ENCODE peak calls at places on chromosomes 3 and 15, in nine cellular contexts. R is colonic mucosa, G is dorsolateral prefrontal cortex, A is PC-9, Z is mammary epithelial cell, W is glutamatergic neuron, T is RWPE1, C is Peyer's patch, I is MM.1S. V is an unnamed sample.

GRCh38 chr3:159825216-159825854 is 163.3 kb upstream of the IL12A start:
- DNase-seq in R (no peak), G (no peak), A (no peak), Z (peak; percentile 37), W (no peak), T (no peak), C (no peak), I (no peak), V (no peak)

GRCh38 chr3:127604546-127605165 is 6.4 kb downstream of the MCM2 start:
- DNase-seq in R (no peak), G (no peak), A (no peak), Z (no peak), W (no peak), T (no peak), C (no peak), I (no peak), V (no peak)

GRCh38 chr15:64229129-64229724 is 66.4 kb upstream of the PPIB start:
- DNase-seq in R (no peak), G (no peak), A (no peak), Z (no peak), W (no peak), T (no peak), C (no peak), I (no peak), V (no peak)

GRCh38 chr3:182726258-182727142 is 66.8 kb upstream of the ATP11B start:
- DNase-seq in R (peak; percentile 57), G (no peak), A (no peak), Z (no peak), W (no peak), T (no peak), C (no peak), I (no peak), V (no peak)

GRCh38 chr3:179482857-179483256 is 31.6 kb upstream of the GNB4 start:
- DNase-seq in R (no peak), G (no peak), A (no peak), Z (no peak), W (no peak), T (no peak), C (no peak), I (no peak), V (no peak)

GRCh38 chr15:60338810-60339209 is 59.0 kb downstream of the ANXA2 start:
- DNase-seq in R (no peak), G (no peak), A (no peak), Z (no peak), W (no peak), T (no peak), C (no peak), I (no peak), V (no peak)

GRCh38 chr3:145219355-145220196 is 941.4 kb downstream of the PLOD2 start:
- DNase-seq in R (no peak), G (no peak), A (no peak), Z (no peak), W (no peak), T (no peak), C (no peak), I (no peak), V (no peak)

GRCh38 chr3:16290007-16290826 is 25.2 kb downstream of the OXNAD1 start:
- DNase-seq in R (peak; percentile 65), G (no peak), A (peak; percentile 26), Z (peak; percentile 28), W (peak; percentile 51), T (peak; percentile 25), C (no peak), I (peak; percentile 32), V (peak; percentile 56)

GRCh38 chr3:62559831-62560445 is 186.6 kb upstream of the FEZF2 start:
- DNase-seq in R (no peak), G (no peak), A (no peak), Z (no peak), W (no peak), T (no peak), C (no peak), I (no peak), V (peak; percentile 9)

GRCh38 chr3:127678611-127679533 is 6.1 kb downstream of the ABTB1 start:
- DNase-seq in R (no peak), G (peak; percentile 14), A (no peak), Z (peak; percentile 47), W (no peak), T (no peak), C (peak; percentile 43), I (no peak), V (no peak)

GRCh38 chr3:13647314-13648059 is 98.6 kb downstream of the FBLN2 start:
- DNase-seq in R (no peak), G (no peak), A (peak; percentile 14), Z (peak; percentile 55), W (no peak), T (peak; percentile 64), C (no peak), I (no peak), V (no peak)

GRCh38 chr3:46660543-46661523 is 32.6 kb downstream of the ALS2CL start:
- DNase-seq in R (peak; percentile 10), G (peak; percentile 15), A (peak; percentile 69), Z (peak; percentile 70), W (no peak), T (no peak), C (no peak), I (no peak), V (no peak)

GRCh38 chr15:56243117-56243773 is 434 bp downstream of the RFX7 start:
- DNase-seq in R (peak; percentile 61), G (peak; percentile 36), A (peak; percentile 30), Z (no peak), W (peak; percentile 67), T (peak; percentile 29), C (peak; percentile 57), I (peak; percentile 34), V (peak; percentile 66)

GRCh38 chr3:56795097-56795806 is 6.5 kb downstream of the ARHGEF3 start:
- DNase-seq in R (no peak), G (no peak), A (no peak), Z (peak; percentile 22), W (no peak), T (no peak), C (no peak), I (no peak), V (no peak)

GRCh38 chr3:127170794-127171193 is 22.1 kb upstream of the PRR23E start:
- DNase-seq in R (no peak), G (no peak), A (peak; percentile 36), Z (peak; percentile 16), W (no peak), T (peak; percentile 39), C (no peak), I (no peak), V (no peak)

GRCh38 chr3:44198265-44198956 is 43.3 kb upstream of the TOPAZ1 start:
- DNase-seq in R (peak; percentile 73), G (peak; percentile 26), A (peak; percentile 78), Z (peak; percentile 68), W (peak; percentile 73), T (peak; percentile 61), C (peak; percentile 53), I (peak; percentile 84), V (peak; percentile 77)

DNA sequence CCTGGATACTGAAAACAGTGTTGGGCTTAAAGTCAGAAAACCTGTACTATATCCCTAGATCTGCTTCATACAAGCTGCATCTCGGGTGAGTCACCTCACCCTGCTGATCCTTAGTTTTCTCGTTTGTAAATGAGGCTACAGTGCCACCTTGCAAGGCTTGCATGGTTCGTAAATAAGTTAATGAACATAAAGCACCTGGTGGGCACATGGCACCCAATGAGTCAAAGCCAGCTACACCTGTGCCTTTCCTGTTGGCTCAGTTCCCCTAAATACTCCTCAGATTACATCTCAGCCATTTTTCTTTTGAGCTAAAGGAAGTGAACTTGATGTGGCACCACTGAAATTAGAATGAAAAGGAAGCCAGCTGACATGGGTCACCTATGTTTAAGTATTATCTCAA is 26.5 kb downstream of the RTP1 start:
- DNase-seq in R (no peak), G (no peak), A (peak; percentile 74), Z (peak; percentile 60), W (no peak), T (peak; percentile 53), C (no peak), I (peak; percentile 78), V (no peak)
- TF ChIP-seq CTCF in R (no peak), G (no peak), A (no peak), Z (no peak), W (no peak), T (no peak), C (no peak), I (no peak), V (no peak)

GRCh38 chr3:48562367-48563095 is 1.1 kb downstream of the UCN2 start:
- DNase-seq in R (no peak), G (no peak), A (no peak), Z (no peak), W (peak; percentile 53), T (no peak), C (no peak), I (no peak), V (no peak)

GRCh38 chr3:48564667-48565066 is 1.1 kb upstream of the UCN2 start:
- DNase-seq in R (no peak), G (no peak), A (no peak), Z (no peak), W (no peak), T (no peak), C (no peak), I (no peak), V (no peak)

GRCh38 chr3:48563382-48563918 is at the start of gene UCN2:
- DNase-seq in R (no peak), G (no peak), A (no peak), Z (no peak), W (peak; percentile 50), T (no peak), C (no peak), I (no peak), V (no peak)

GRCh38 chr3:48565186-48565585 is 1.6 kb upstream of the UCN2 start:
- DNase-seq in R (no peak), G (no peak), A (no peak), Z (no peak), W (no peak), T (no peak), C (no peak), I (no peak), V (no peak)

GRCh38 chr3:48564022-48564421 is 441 bp upstream of the UCN2 start:
- DNase-seq in R (peak; percentile 32), G (peak; percentile 50), A (peak; percentile 63), Z (peak; percentile 74), W (no peak), T (peak; percentile 70), C (no peak), I (no peak), V (peak; percentile 30)
- TF ChIP-seq CTCF in R (no peak), G (no peak), A (no peak), Z (no peak), W (no peak), T (no peak), C (no peak), I (no peak), V (no peak)

DNA sequence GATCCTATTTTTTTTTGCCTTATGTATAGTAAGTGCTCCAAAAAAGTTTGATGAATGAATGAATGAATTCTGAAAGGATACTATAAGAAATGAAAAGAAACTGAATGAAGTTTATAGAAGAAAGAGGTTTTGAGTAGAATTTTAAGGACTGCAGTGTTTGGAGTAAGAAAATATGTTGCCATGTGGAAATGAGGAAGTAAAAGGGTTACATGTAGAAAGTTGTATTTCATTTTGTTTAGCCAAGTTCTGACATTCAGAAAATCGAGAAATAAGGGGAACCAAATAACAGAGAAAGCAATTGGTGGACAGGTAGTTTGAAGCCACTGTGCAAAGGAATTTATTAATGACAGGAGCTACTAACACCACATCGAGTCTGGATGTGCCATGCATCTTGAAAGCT is 200.7 kb downstream of the SATB1 start:
- DNase-seq in R (no peak), G (no peak), A (no peak), Z (no peak), W (no peak), T (no peak), C (no peak), I (no peak), V (no peak)
- TF ChIP-seq CTCF in R (no peak), G (no peak), A (no peak), Z (no peak), W (no peak), T (no peak), C (no peak), I (no peak), V (no peak)

GRCh38 chr3:194769020-194769643 is 83.4 kb downstream of the FAM43A start:
- DNase-seq in R (peak; percentile 95), G (peak; percentile 75), A (peak; percentile 96), Z (peak; percentile 93), W (peak; percentile 80), T (peak; percentile 98), C (peak; percentile 87), I (peak; percentile 100), V (peak; percentile 96)
- TF ChIP-seq CTCF in R (no peak), G (no peak), A (peak; percentile 28), Z (no peak), W (no peak), T (no peak), C (peak; percentile 8), I (no peak), V (no peak)

V was measured in GM12865.